ENCODE peak calls at places on chromosome 14, in seven cellular contexts. X, I, N, W, J, K and C are unnamed samples.

GRCh38 chr14:73426877-73427276 is 31.5 kb downstream of the NUMB start:
- DNase-seq in X (peak), I (peak), N (no peak), W (no peak), J (no peak), K (no peak), C (no peak)

GRCh38 chr14:75301666-75302325 is 23.2 kb downstream of the FOS start:
- DNase-seq in X (peak), I (no peak), N (no peak), W (peak), J (no peak), K (no peak), C (no peak)

GRCh38 chr14:33954016-33954598 is 3.2 kb upstream of the EGLN3 start:
- DNase-seq in X (no peak), I (no peak), N (no peak), W (no peak), J (no peak), K (no peak), C (no peak)

GRCh38 chr14:73526036-73526984 is 10.6 kb upstream of the ACOT1 start:
- DNase-seq in X (peak), I (peak), N (no peak), W (peak), J (no peak), K (peak), C (no peak)

GRCh38 chr14:44820230-44820964 is 141.3 kb downstream of the KLHL28 start:
- DNase-seq in X (no peak), I (no peak), N (no peak), W (no peak), J (no peak), K (no peak), C (no peak)

GRCh38 chr14:90654831-90655276 is 161.4 kb downstream of the TTC7B start:
- DNase-seq in X (no peak), I (peak), N (no peak), W (no peak), J (no peak), K (no peak), C (no peak)

GRCh38 chr14:97306133-97306784 is 509.1 kb downstream of the VRK1 start:
- DNase-seq in X (no peak), I (no peak), N (no peak), W (no peak), J (no peak), K (no peak), C (no peak)

GRCh38 chr14:72608391-72609204 is 285.3 kb downstream of the DPF3 start:
- DNase-seq in X (no peak), I (peak), N (no peak), W (no peak), J (no peak), K (no peak), C (peak)

GRCh38 chr14:41868396-41868795 is 261.7 kb downstream of the LRFN5 start:
- DNase-seq in X (no peak), I (peak), N (no peak), W (no peak), J (no peak), K (no peak), C (no peak)

GRCh38 chr14:32738206-32738871 is 200.3 kb upstream of the NPAS3 start:
- DNase-seq in X (no peak), I (no peak), N (no peak), W (no peak), J (no peak), K (no peak), C (no peak)

GRCh38 chr14:70084226-70084625 is 104.5 kb downstream of the SLC8A3 start:
- DNase-seq in X (no peak), I (no peak), N (no peak), W (no peak), J (no peak), K (no peak), C (no peak)

GRCh38 chr14:76687611-76688372 is 73.5 kb upstream of the VASH1 start:
- DNase-seq in X (no peak), I (no peak), N (no peak), W (no peak), J (no peak), K (no peak), C (no peak)

GRCh38 chr14:52025310-52025709 is 36.0 kb downstream of the RTRAF start:
- DNase-seq in X (no peak), I (peak), N (no peak), W (no peak), J (no peak), K (no peak), C (no peak)

GRCh38 chr14:36553650-36554260 is 28.7 kb downstream of the NKX2-8 start:
- DNase-seq in X (no peak), I (peak), N (peak), W (no peak), J (no peak), K (no peak), C (peak)

GRCh38 chr14:100790785-100791667 is 34.9 kb upstream of the MEG3 start:
- DNase-seq in X (no peak), I (peak), N (no peak), W (no peak), J (no peak), K (no peak), C (no peak)

GRCh38 chr14:103356151-103356766 is 22.2 kb downstream of the EIF5 start:
- DNase-seq in X (no peak), I (no peak), N (no peak), W (no peak), J (no peak), K (no peak), C (no peak)
- TF ChIP-seq POLR2A in X (no peak), I (no peak), N (no peak), W (no peak), J (no peak), K (no peak), C (no peak)

GRCh38 chr14:104086661-104087461 is 1.4 kb downstream of the ASPG start:
- DNase-seq in X (peak), I (no peak), N (peak), W (no peak), J (no peak), K (no peak), C (no peak)

GRCh38 chr14:104085032-104085888 is at the start of gene ASPG:
- DNase-seq in X (peak), I (no peak), N (peak), W (peak), J (no peak), K (no peak), C (no peak)

GRCh38 chr14:104085889-104086201 is 345 bp downstream of the ASPG start:
- DNase-seq in X (no peak), I (no peak), N (peak), W (no peak), J (no peak), K (no peak), C (no peak)

GRCh38 chr14:104087505-104087904 is 2.0 kb downstream of the ASPG start:
- DNase-seq in X (no peak), I (no peak), N (no peak), W (no peak), J (no peak), K (no peak), C (no peak)

DNA sequence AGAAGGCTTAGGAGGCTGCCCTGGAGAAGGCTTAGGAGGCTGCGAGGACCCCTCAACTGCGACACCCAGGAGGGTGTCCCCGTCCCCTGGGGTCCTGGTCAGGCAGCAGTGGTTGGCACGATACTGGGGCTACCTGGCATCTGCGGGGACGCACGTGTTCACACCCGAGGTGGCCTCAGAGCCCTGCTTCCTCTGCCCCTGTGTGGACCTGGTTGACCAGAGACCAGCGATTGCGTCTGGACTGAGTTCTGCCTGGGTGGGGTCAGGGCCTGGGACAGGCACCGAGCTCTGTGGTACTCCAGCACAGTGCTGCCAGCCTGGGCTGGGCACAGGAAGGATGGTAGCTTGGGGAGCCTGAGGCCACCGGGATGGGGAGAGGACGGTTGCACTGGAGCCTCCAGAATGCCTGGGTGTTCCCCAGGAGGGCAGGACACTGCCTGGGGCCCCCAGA is 735 bp downstream of the ASPG start:
- DNase-seq in X (peak), I (no peak), N (peak), W (no peak), J (no peak), K (no peak), C (no peak)
- TF ChIP-seq POLR2A in X (no peak), I (no peak), N (no peak), W (no peak), J (no peak), K (no peak), C (no peak)

GRCh38 chr14:102316048-102316745 is 3.3 kb upstream of the ZNF839 start:
- DNase-seq in X (peak), I (peak), N (no peak), W (no peak), J (no peak), K (no peak), C (no peak)
- TF ChIP-seq POLR2A in X (no peak), I (no peak), N (no peak), W (no peak), J (no peak), K (no peak), C (no peak)

DNA sequence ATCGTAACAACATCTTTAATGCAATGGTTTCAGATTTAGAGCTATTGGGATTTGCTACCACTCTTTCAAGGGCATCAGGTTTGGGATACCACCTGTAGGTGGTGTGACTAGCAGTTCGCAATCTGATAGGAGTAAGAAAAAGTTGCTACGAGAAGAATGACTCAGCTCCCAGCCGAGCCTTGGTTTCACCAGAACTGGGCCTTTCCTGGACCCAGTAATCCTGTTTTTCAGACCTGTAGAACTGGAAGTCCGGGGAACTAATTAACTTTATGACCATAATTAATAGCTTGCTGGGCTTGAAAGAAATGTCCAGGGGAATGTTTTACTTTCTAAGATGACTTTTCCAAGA is 770 bp downstream of the ABHD4 start:
- DNase-seq in X (no peak), I (peak), N (no peak), W (no peak), J (peak), K (peak), C (peak)
- TF ChIP-seq POLR2A in X (no peak), I (no peak), N (no peak), W (no peak), J (no peak), K (no peak), C (no peak)

GRCh38 chr14:94621358-94622134 is 9.4 kb downstream of the SERPINA3 start:
- DNase-seq in X (no peak), I (no peak), N (no peak), W (peak), J (no peak), K (no peak), C (no peak)

GRCh38 chr14:94622653-94623421 is 10.6 kb downstream of the SERPINA3 start:
- DNase-seq in X (no peak), I (no peak), N (no peak), W (peak), J (no peak), K (no peak), C (no peak)

GRCh38 chr14:94617988-94618822 is 6.0 kb downstream of the SERPINA3 start:
- DNase-seq in X (no peak), I (no peak), N (no peak), W (peak), J (no peak), K (no peak), C (no peak)

GRCh38 chr14:94619297-94619696 is 7.1 kb downstream of the SERPINA3 start:
- DNase-seq in X (no peak), I (no peak), N (no peak), W (no peak), J (no peak), K (no peak), C (no peak)

DNA sequence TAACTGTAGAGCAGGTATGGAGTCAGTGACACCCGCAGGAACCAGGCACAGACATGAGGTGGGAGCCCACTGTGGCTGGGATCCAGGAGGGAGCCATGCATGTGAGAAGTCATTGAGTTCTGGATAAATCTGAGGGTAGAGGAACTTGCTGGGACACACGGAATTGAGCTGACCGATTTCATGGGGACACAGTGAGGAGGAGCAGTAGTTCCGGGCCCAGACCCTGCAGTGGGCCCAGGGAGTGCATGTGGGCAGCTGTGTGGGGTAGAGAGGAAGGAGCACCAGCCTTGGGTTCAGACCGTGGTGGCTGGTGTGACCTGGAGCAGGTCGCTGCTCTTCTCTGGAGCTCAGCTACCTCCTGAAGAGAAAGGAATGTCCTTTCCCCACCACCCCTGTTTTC is 8.4 kb downstream of the SERPINA3 start:
- DNase-seq in X (no peak), I (no peak), N (no peak), W (peak), J (no peak), K (no peak), C (no peak)
- TF ChIP-seq POLR2A in X (no peak), I (no peak), N (no peak), W (no peak), J (no peak), K (no peak), C (no peak)

GRCh38 chr14:104752338-104752734 is 611 bp upstream of the SIVA1 start:
- DNase-seq in X (no peak), I (no peak), N (peak), W (no peak), J (no peak), K (no peak), C (peak)
- TF ChIP-seq POLR2A in X (peak), I (no peak), N (peak), W (no peak), J (peak), K (no peak), C (no peak)

GRCh38 chr14:63214417-63215196 is 10.4 kb downstream of the RHOJ start:
- DNase-seq in X (no peak), I (no peak), N (no peak), W (no peak), J (no peak), K (no peak), C (no peak)
- TF ChIP-seq POLR2A in X (no peak), I (no peak), N (no peak), W (no peak), J (no peak), K (no peak), C (no peak)

DNA sequence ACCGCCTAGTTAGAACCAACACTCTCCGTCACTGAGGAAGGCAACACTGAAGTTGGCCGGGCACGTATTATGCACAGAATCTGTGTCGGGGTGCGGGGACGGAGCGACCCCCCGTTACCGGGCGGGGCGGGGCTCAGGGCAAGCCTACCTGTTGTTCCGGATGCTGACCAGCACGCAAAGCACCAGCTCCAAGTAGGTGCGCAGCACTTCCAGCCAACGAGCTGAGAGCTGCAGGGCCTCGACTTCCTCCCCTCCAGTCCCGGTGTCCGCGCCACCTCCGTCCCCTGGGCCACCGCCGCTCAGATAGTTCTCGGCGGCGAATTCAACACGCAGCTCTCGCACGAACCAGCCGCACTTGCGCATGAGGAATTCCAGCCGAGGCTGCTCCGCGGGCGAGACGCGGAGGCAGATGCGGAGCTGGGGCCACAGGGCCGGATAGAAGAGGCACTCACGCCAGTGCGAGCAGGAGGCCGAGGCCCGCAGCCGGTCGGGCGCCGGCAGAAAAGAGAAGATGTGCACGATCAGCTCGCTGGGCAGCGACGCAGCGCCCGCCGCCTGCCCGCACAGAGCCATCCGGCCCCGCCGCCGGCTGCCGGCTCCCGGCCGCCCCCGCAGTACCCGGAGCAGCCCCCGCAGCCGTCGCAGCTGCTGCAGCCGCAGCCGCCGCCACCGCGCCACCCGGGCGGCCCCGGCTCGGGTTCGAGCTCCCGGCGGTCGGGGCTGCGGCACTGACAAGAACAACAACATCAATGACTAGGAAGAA is 636 bp downstream of the FBXO33 start:
- DNase-seq in X (peak), I (peak), N (peak), W (peak), J (peak), K (peak), C (no peak)
- TF ChIP-seq POLR2A in X (peak), I (peak), N (no peak), W (no peak), J (peak), K (no peak), C (peak)

GRCh38 chr14:68939424-68939892 is 39.6 kb downstream of the ACTN1 start:
- DNase-seq in X (no peak), I (no peak), N (no peak), W (no peak), J (no peak), K (no peak), C (no peak)

GRCh38 chr14:68936980-68937379 is 42.1 kb downstream of the ACTN1 start:
- DNase-seq in X (no peak), I (no peak), N (no peak), W (no peak), J (no peak), K (no peak), C (no peak)

GRCh38 chr14:68938515-68939423 is 40.3 kb downstream of the ACTN1 start:
- DNase-seq in X (peak), I (peak), N (no peak), W (peak), J (no peak), K (no peak), C (no peak)

GRCh38 chr14:68936476-68936875 is 42.6 kb downstream of the ACTN1 start:
- DNase-seq in X (no peak), I (no peak), N (no peak), W (no peak), J (no peak), K (no peak), C (no peak)

DNA sequence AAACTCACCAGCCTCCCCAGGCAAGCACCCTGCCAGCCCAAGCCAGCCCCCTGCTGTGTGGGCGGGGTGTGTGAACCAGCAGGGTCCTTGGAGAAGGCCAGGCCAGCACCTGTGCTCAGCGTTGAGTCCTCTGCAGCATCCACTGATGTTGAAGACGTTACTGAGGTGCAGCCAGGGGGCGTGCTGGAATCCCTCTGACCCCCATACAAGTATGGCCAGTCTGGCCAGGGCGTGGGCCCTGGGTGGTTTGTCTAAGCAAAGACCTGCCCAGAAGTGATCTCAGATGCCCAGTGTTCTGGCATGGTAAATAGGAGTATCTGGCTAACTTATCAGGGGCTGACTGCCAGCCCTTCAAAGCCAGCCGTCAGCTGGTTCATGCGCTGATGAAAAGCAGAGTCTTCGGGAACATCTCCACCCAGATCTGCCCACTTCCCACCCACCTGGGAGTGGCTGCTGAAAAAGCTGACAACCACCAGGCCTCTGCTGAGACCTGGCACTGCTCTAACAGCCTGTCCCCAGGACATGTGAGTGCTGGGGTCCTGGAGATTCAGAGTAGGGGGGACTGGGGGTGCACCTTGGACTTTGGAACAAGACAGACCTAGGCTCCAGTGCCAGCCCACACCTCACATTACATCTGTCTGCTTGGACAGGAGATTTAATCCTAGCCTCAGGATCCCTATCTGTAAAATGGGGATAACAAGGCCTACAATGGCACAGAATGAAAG is 41.1 kb downstream of the ACTN1 start:
- DNase-seq in X (peak), I (no peak), N (no peak), W (peak), J (no peak), K (peak), C (no peak)
- TF ChIP-seq POLR2A in X (peak), I (no peak), N (no peak), W (no peak), J (no peak), K (no peak), C (no peak)

GRCh38 chr14:99576304-99576703 is 27.7 kb downstream of the CCDC85C start:
- DNase-seq in X (no peak), I (no peak), N (no peak), W (no peak), J (no peak), K (no peak), C (no peak)
- TF ChIP-seq POLR2A in X (no peak), I (no peak), N (no peak), W (no peak), J (no peak), K (no peak), C (no peak)